ENCODE peak calls at places on chromosomes 1 and 21, in seven cellular contexts. One of them, this sample, is unnamed.

GRCh38 chr1:155931332-155932038 is 2.7 kb downstream of the KHDC4 start:
- DNase-seq in NCI-H1694 treated with DMSO at 0.1 percent for 48 hours: no peak
- DNase-seq in NCI-H1436: no peak
- DNase-seq in nucleus accumbens: no peak
- DNase-seq in activated CD8-positive, alpha-beta T cell treated with anti-CD3 and anti-CD28 coated beads for 36 hours: no peak
- DNase-seq in endothelial cell: no peak
- DNase-seq in GM10248: no peak
- DNase-seq in this sample: no peak

GRCh38 chr1:55997550-55997949 is 581.8 kb downstream of the PLPP3 start:
- DNase-seq in nucleus accumbens: no peak
- DNase-seq in NCI-H1436: no peak
- DNase-seq in endothelial cell: no peak
- DNase-seq in activated CD8-positive, alpha-beta T cell treated with anti-CD3 and anti-CD28 coated beads for 36 hours: no peak
- DNase-seq in NCI-H1694 treated with DMSO at 0.1 percent for 48 hours: peak
- DNase-seq in GM10248: no peak
- DNase-seq in this sample: no peak

GRCh38 chr1:195908121-195908520 is 700.1 kb downstream of the KCNT2 start:
- DNase-seq in nucleus accumbens: no peak
- DNase-seq in activated CD8-positive, alpha-beta T cell treated with anti-CD3 and anti-CD28 coated beads for 36 hours: no peak
- DNase-seq in NCI-H1694 treated with DMSO at 0.1 percent for 48 hours: no peak
- DNase-seq in GM10248: no peak
- DNase-seq in endothelial cell: no peak
- DNase-seq in NCI-H1436: no peak
- DNase-seq in this sample: no peak

GRCh38 chr1:173258484-173259264 is 51.5 kb upstream of the TNFSF4 start:
- DNase-seq in activated CD8-positive, alpha-beta T cell treated with anti-CD3 and anti-CD28 coated beads for 36 hours: no peak
- DNase-seq in NCI-H1436: no peak
- DNase-seq in endothelial cell: no peak
- DNase-seq in nucleus accumbens: no peak
- DNase-seq in GM10248: no peak
- DNase-seq in NCI-H1694 treated with DMSO at 0.1 percent for 48 hours: no peak
- DNase-seq in this sample: no peak

GRCh38 chr1:40362699-40363098 is 10.8 kb upstream of the SMAP2 start:
- DNase-seq in GM10248: no peak
- DNase-seq in nucleus accumbens: no peak
- DNase-seq in endothelial cell: no peak
- DNase-seq in NCI-H1694 treated with DMSO at 0.1 percent for 48 hours: no peak
- DNase-seq in activated CD8-positive, alpha-beta T cell treated with anti-CD3 and anti-CD28 coated beads for 36 hours: no peak
- DNase-seq in NCI-H1436: no peak
- DNase-seq in this sample: no peak

GRCh38 chr1:66779475-66780078 is 21.5 kb downstream of the INSL5 start:
- DNase-seq in NCI-H1694 treated with DMSO at 0.1 percent for 48 hours: no peak
- DNase-seq in endothelial cell: no peak
- DNase-seq in nucleus accumbens: no peak
- DNase-seq in NCI-H1436: no peak
- DNase-seq in activated CD8-positive, alpha-beta T cell treated with anti-CD3 and anti-CD28 coated beads for 36 hours: no peak
- DNase-seq in GM10248: no peak
- DNase-seq in this sample: no peak

GRCh38 chr1:236365999-236366570 is 28.0 kb upstream of the EDARADD start:
- DNase-seq in endothelial cell: no peak
- DNase-seq in GM10248: no peak
- DNase-seq in nucleus accumbens: no peak
- DNase-seq in activated CD8-positive, alpha-beta T cell treated with anti-CD3 and anti-CD28 coated beads for 36 hours: no peak
- DNase-seq in NCI-H1694 treated with DMSO at 0.1 percent for 48 hours: no peak
- DNase-seq in NCI-H1436: no peak
- DNase-seq in this sample: no peak

GRCh38 chr1:8113257-8114220 is 87.4 kb upstream of the ERRFI1 start:
- DNase-seq in activated CD8-positive, alpha-beta T cell treated with anti-CD3 and anti-CD28 coated beads for 36 hours: peak
- DNase-seq in endothelial cell: no peak
- DNase-seq in NCI-H1436: no peak
- DNase-seq in NCI-H1694 treated with DMSO at 0.1 percent for 48 hours: no peak
- DNase-seq in nucleus accumbens: no peak
- DNase-seq in GM10248: no peak
- DNase-seq in this sample: no peak

GRCh38 chr1:31413405-31414005 is 492 bp downstream of the SERINC2 start:
- DNase-seq in activated CD8-positive, alpha-beta T cell treated with anti-CD3 and anti-CD28 coated beads for 36 hours: peak
- DNase-seq in NCI-H1436: no peak
- DNase-seq in endothelial cell: peak
- DNase-seq in NCI-H1694 treated with DMSO at 0.1 percent for 48 hours: no peak
- DNase-seq in nucleus accumbens: no peak
- DNase-seq in GM10248: no peak
- DNase-seq in this sample: no peak

GRCh38 chr1:31564606-31564989 is 11.7 kb upstream of the TINAGL1 start:
- DNase-seq in NCI-H1436: no peak
- DNase-seq in nucleus accumbens: no peak
- DNase-seq in NCI-H1694 treated with DMSO at 0.1 percent for 48 hours: no peak
- DNase-seq in GM10248: no peak
- DNase-seq in endothelial cell: no peak
- DNase-seq in activated CD8-positive, alpha-beta T cell treated with anti-CD3 and anti-CD28 coated beads for 36 hours: no peak
- DNase-seq in this sample: no peak

GRCh38 chr1:9317591-9318331 is 25.1 kb downstream of the SPSB1 start:
- DNase-seq in nucleus accumbens: peak
- DNase-seq in endothelial cell: no peak
- DNase-seq in GM10248: peak
- DNase-seq in NCI-H1436: no peak
- DNase-seq in activated CD8-positive, alpha-beta T cell treated with anti-CD3 and anti-CD28 coated beads for 36 hours: peak
- DNase-seq in NCI-H1694 treated with DMSO at 0.1 percent for 48 hours: no peak
- DNase-seq in this sample: no peak

GRCh38 chr1:31857863-31858262 is 42.0 kb upstream of the SPOCD1 start:
- DNase-seq in nucleus accumbens: no peak
- DNase-seq in endothelial cell: no peak
- DNase-seq in NCI-H1436: no peak
- DNase-seq in NCI-H1694 treated with DMSO at 0.1 percent for 48 hours: no peak
- DNase-seq in GM10248: no peak
- DNase-seq in activated CD8-positive, alpha-beta T cell treated with anti-CD3 and anti-CD28 coated beads for 36 hours: no peak
- DNase-seq in this sample: no peak

GRCh38 chr21:37358392-37358791 is 8.2 kb upstream of the DYRK1A start:
- DNase-seq in GM10248: no peak
- DNase-seq in NCI-H1436: no peak
- DNase-seq in nucleus accumbens: no peak
- DNase-seq in endothelial cell: peak
- DNase-seq in activated CD8-positive, alpha-beta T cell treated with anti-CD3 and anti-CD28 coated beads for 36 hours: no peak
- DNase-seq in NCI-H1694 treated with DMSO at 0.1 percent for 48 hours: no peak
- DNase-seq in this sample: no peak

GRCh38 chr1:42815938-42816599 is 853 bp upstream of the ERMAP start:
- DNase-seq in GM10248: no peak
- DNase-seq in nucleus accumbens: no peak
- DNase-seq in endothelial cell: no peak
- DNase-seq in activated CD8-positive, alpha-beta T cell treated with anti-CD3 and anti-CD28 coated beads for 36 hours: peak
- DNase-seq in NCI-H1694 treated with DMSO at 0.1 percent for 48 hours: peak
- DNase-seq in NCI-H1436: no peak
- DNase-seq in this sample: no peak

GRCh38 chr21:43206231-43207042 is 37.6 kb downstream of the CRYAA start:
- DNase-seq in activated CD8-positive, alpha-beta T cell treated with anti-CD3 and anti-CD28 coated beads for 36 hours: no peak
- DNase-seq in GM10248: no peak
- DNase-seq in NCI-H1436: no peak
- DNase-seq in nucleus accumbens: no peak
- DNase-seq in NCI-H1694 treated with DMSO at 0.1 percent for 48 hours: no peak
- DNase-seq in endothelial cell: no peak
- DNase-seq in this sample: peak

GRCh38 chr1:71882241-71883036 is 399.9 kb downstream of the NEGR1 start:
- DNase-seq in NCI-H1694 treated with DMSO at 0.1 percent for 48 hours: no peak
- DNase-seq in NCI-H1436: peak
- DNase-seq in endothelial cell: no peak
- DNase-seq in GM10248: no peak
- DNase-seq in nucleus accumbens: no peak
- DNase-seq in activated CD8-positive, alpha-beta T cell treated with anti-CD3 and anti-CD28 coated beads for 36 hours: no peak
- DNase-seq in this sample: no peak

GRCh38 chr1:1337793-1338147 is 6.7 kb downstream of the TAS1R3 start:
- DNase-seq in GM10248: peak
- DNase-seq in nucleus accumbens: no peak
- DNase-seq in NCI-H1694 treated with DMSO at 0.1 percent for 48 hours: no peak
- DNase-seq in NCI-H1436: no peak
- DNase-seq in activated CD8-positive, alpha-beta T cell treated with anti-CD3 and anti-CD28 coated beads for 36 hours: peak
- DNase-seq in endothelial cell: no peak
- DNase-seq in this sample: no peak

GRCh38 chr1:28313710-28314510 is 14.9 kb upstream of the MED18 start:
- DNase-seq in NCI-H1694 treated with DMSO at 0.1 percent for 48 hours: no peak
- DNase-seq in GM10248: no peak
- DNase-seq in NCI-H1436: no peak
- DNase-seq in nucleus accumbens: no peak
- DNase-seq in activated CD8-positive, alpha-beta T cell treated with anti-CD3 and anti-CD28 coated beads for 36 hours: no peak
- DNase-seq in endothelial cell: no peak
- DNase-seq in this sample: no peak

This sample was measured in central memory CD8-positive, alpha-beta T cell.